ENCODE peak calls at places on chromosomes 11 and 22, in six cellular contexts. U is GM23248; G is breast epithelium; Y is effector memory CD4-positive, alpha-beta T cell; J is CD8-positive, alpha-beta memory T cell; W is CD4-positive, CD25-positive, alpha-beta regulatory T cell. C is an unnamed sample.
A peak's percentile ranks its signal among the peaks of the same experiment; 100 is the strongest.

GRCh38 chr11:91700854-91701253 is 523.8 kb upstream of the FAT3 start:
- DNase-seq in U (no peak), G (no peak), Y (no peak), J (no peak), W (no peak), C (no peak)

GRCh38 chr11:132987936-132988335 is 544.4 kb downstream of the OPCML start:
- DNase-seq in U (peak; percentile 68), G (no peak), Y (no peak), J (no peak), W (no peak), C (no peak)

GRCh38 chr11:27216268-27217149 is 146.5 kb downstream of the CCDC34 start:
- DNase-seq in U (peak; percentile 43), G (no peak), Y (no peak), J (no peak), W (no peak), C (no peak)

GRCh38 chr11:47891886-47892285 is 43.7 kb upstream of the NUP160 start:
- DNase-seq in U (no peak), G (no peak), Y (no peak), J (no peak), W (no peak), C (no peak)

GRCh38 chr22:23193420-23193819 is 13.1 kb downstream of the BCR start:
- DNase-seq in U (no peak), G (no peak), Y (no peak), J (no peak), W (no peak), C (no peak)

GRCh38 chr11:57779275-57779674 is 17.7 kb downstream of the CTNND1 start:
- DNase-seq in U (peak; percentile 76), G (peak; percentile 87), Y (no peak), J (no peak), W (no peak), C (no peak)

GRCh38 chr22:28411125-28411524 is 268.5 kb downstream of the TTC28 start:
- DNase-seq in U (peak; percentile 44), G (no peak), Y (no peak), J (no peak), W (no peak), C (no peak)

GRCh38 chr22:35310556-35311550 is 11.2 kb downstream of the TOM1 start:
- DNase-seq in U (no peak), G (peak; percentile 18), Y (no peak), J (no peak), W (peak; percentile 68), C (no peak)

GRCh38 chr11:13009921-13010736 is 1.0 kb downstream of the RASSF10 start:
- DNase-seq in U (peak; percentile 51), G (no peak), Y (no peak), J (no peak), W (no peak), C (no peak)

GRCh38 chr11:128697645-128698174 is 3.8 kb downstream of the FLI1 start:
- DNase-seq in U (no peak), G (no peak), Y (no peak), J (no peak), W (no peak), C (no peak)

GRCh38 chr22:36409911-36410756 is 22.4 kb upstream of the MYH9 start:
- DNase-seq in U (no peak), G (peak; percentile 99), Y (peak; percentile 73), J (peak; percentile 76), W (peak; percentile 90), C (no peak)

GRCh38 chr11:57567512-57568329 is at the start of gene UBE2L6:
- DNase-seq in U (peak; percentile 90), G (peak; percentile 60), Y (peak; percentile 76), J (peak; percentile 79), W (peak; percentile 68), C (no peak)

GRCh38 chr11:113446112-113446511 is 29.1 kb downstream of the DRD2 start:
- DNase-seq in U (peak; percentile 42), G (no peak), Y (no peak), J (no peak), W (peak; percentile 14), C (no peak)

GRCh38 chr22:23401111-23401909 is 178.8 kb downstream of the IGLL1 start:
- DNase-seq in U (peak; percentile 86), G (peak; percentile 53), Y (no peak), J (no peak), W (no peak), C (no peak)

GRCh38 chr11:66857234-66857926 is 516 bp downstream of the LRFN4 start:
- DNase-seq in U (peak; percentile 31), G (no peak), Y (no peak), J (no peak), W (no peak), C (no peak)

GRCh38 chr11:66859686-66860448 is 3.0 kb downstream of the LRFN4 start:
- DNase-seq in U (no peak), G (no peak), Y (no peak), J (no peak), W (no peak), C (no peak)

GRCh38 chr11:66857927-66858185 is 992 bp downstream of the LRFN4 start:
- DNase-seq in U (no peak), G (no peak), Y (no peak), J (no peak), W (no peak), C (no peak)

GRCh38 chr11:66858939-66859685 is 2.2 kb downstream of the LRFN4 start:
- DNase-seq in U (no peak), G (no peak), Y (no peak), J (no peak), W (no peak), C (no peak)

DNA sequence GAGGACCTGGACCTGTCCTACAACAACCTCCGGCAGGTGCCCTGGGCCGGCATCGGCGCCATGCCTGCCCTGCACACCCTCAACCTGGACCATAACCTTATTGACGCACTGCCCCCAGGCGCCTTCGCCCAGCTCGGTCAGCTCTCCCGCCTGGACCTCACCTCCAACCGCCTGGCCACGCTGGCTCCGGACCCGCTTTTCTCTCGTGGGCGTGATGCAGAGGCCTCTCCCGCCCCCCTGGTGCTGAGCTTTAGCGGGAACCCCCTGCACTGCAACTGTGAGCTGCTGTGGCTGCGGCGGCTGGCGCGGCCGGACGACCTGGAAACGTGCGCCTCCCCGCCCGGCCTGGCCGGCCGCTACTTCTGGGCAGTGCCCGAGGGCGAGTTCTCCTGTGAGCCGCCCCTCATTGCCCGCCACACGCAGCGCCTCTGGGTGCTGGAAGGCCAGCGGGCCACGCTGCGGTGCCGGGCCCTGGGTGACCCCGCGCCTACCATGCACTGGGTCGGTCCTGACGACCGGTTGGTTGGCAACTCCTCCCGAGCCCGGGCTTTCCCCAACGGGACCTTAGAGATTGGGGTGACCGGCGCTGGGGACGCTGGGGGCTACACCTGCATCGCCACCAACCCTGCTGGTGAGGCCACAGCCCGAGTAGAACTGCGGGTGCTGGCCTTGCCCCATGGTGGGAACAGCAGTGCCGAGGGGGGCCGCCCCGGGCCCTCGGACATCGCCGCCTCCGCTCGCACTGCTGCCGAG is 1.5 kb downstream of the LRFN4 start:
- DNase-seq in U (peak; percentile 10), G (no peak), Y (no peak), J (no peak), W (no peak), C (no peak)
- H3K27ac ChIP-seq in U (no peak overlapping the region), G (no peak overlapping the region), Y (no peak overlapping the region), J (no peak overlapping the region), W (no peak overlapping the region), C (no peak overlapping the region)

GRCh38 chr11:6526411-6527135 is 29.5 kb downstream of the DNHD1 start:
- DNase-seq in U (peak; percentile 19), G (no peak), Y (no peak), J (no peak), W (peak; percentile 39), C (no peak)

GRCh38 chr11:6520265-6520664 is 23.2 kb downstream of the DNHD1 start:
- DNase-seq in U (no peak), G (no peak), Y (no peak), J (no peak), W (no peak), C (no peak)

DNA sequence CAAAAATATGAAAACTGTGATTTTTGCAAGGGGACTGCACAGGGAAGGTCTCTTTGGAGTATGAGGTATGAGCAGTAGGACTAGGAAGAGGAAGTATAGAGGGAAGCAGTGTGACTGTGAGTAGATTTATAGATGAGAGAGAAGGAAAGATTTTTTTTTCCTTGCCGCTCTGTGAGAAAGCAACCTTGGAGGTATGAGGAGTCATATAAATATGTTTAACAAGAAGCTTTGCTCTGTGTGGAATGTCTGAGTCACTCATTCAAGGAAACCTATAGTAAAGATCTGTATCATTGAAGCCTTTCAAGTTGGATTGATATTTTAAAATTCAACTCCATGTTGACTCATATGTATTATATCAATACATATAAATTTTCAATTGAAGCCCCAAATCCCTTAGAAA is 26.2 kb downstream of the DNHD1 start:
- DNase-seq in U (peak; percentile 84), G (no peak), Y (no peak), J (no peak), W (no peak), C (peak; percentile 30)
- H3K27ac ChIP-seq in U (no peak overlapping the region), G (no peak overlapping the region), Y (no peak overlapping the region), J (no peak overlapping the region), W (no peak overlapping the region), C (no peak overlapping the region)

GRCh38 chr22:33853200-33854097 is 66.8 kb downstream of the LARGE1 start:
- DNase-seq in U (peak; percentile 92), G (peak; percentile 66), Y (no peak), J (no peak), W (peak; percentile 62), C (no peak)
- H3K27ac ChIP-seq in U (peak overlapping the region; percentile 63), G (peak overlapping the region; percentile 37), Y (no peak overlapping the region), J (no peak overlapping the region), W (no peak overlapping the region), C (peak overlapping the region; percentile 77)

GRCh38 chr11:61515686-61516085 is 7.1 kb downstream of the LRRC10B start:
- DNase-seq in U (no peak), G (no peak), Y (no peak), J (no peak), W (no peak), C (no peak)

GRCh38 chr11:61516191-61516590 is 7.6 kb downstream of the LRRC10B start:
- DNase-seq in U (peak; percentile 24), G (no peak), Y (no peak), J (no peak), W (no peak), C (no peak)

GRCh38 chr11:61513143-61513740 is 4.7 kb downstream of the LRRC10B start:
- DNase-seq in U (no peak), G (peak; percentile 50), Y (no peak), J (no peak), W (no peak), C (no peak)

GRCh38 chr11:61512435-61512834 is 3.9 kb downstream of the LRRC10B start:
- DNase-seq in U (no peak), G (no peak), Y (no peak), J (no peak), W (no peak), C (no peak)

DNA sequence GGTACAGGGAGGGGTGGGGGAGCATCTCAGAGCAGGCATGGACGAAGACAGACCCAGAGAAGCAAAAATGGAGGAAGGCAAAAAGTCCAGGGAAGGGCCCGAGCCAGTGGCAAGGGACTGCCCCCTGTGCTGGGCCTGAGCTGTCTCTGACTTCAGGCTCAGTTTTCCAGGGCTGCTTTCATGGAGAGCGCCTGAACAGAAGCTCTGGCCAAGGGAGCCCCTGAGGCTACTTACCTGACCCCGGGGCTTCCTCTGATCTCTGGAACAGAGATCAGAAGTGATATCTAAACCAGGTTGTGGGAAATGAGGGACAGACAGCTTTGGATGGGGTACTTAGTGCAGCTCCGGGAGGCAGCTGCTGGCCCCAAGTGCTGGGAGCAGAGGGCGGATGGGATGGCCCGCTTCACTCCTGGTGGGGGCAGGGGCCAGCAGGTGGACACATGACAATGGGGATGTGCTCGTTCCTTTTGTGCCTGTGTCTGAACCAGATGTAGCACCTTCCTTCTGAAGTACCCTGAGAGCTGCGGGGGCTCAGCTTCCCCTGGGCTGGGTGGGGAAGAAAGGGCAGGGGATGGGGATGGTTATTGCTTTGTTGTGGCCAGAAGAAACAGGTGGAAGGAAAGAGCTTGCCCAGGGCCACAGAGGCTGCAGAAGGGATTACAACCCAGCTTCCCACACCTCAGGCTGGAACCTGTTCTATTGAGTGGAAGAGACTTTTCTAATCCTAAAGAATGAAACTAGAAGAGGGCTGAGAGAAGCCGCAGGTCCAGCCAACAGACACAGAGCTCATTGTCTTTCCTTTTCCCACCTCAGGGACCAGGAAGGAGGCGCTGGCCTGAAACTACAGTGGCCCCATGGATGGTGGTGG is 5.7 kb downstream of the LRRC10B start:
- DNase-seq in U (no peak), G (no peak), Y (no peak), J (no peak), W (no peak), C (no peak)
- H3K27ac ChIP-seq in U (no peak overlapping the region), G (peak overlapping the region; percentile 58), Y (no peak overlapping the region), J (no peak overlapping the region), W (no peak overlapping the region), C (no peak overlapping the region)